ENCODE peak calls at places on chromosomes 7 and 10, in five cellular contexts. Z is stimulated activated CD4-positive, alpha-beta T cell treated with anti-CD3 and anti-CD28 coated beads, Interleukin-2, amount 100 ng/mL, for 4 hours; R is posterior cingulate gyrus; F is NCI-H1092; J is NCI-H748 treated with DMSO at 0.1 percent for 48 hours. O is an unnamed sample.

GRCh38 chr7:101386558-101387199 is 24.0 kb downstream of the COL26A1 start:
- DNase-seq in Z (no peak), R (peak; percentile 90), F (no peak), J (no peak), O (peak; percentile 20)

GRCh38 chr7:27095050-27095896 is 527 bp downstream of the HOXA1 start:
- DNase-seq in Z (peak; percentile 13), R (no peak), F (no peak), J (no peak), O (no peak)

GRCh38 chr10:44725404-44725803 is 185.7 kb upstream of the TMEM72 start:
- DNase-seq in Z (no peak), R (no peak), F (no peak), J (no peak), O (no peak)

GRCh38 chr10:10792681-10793080 is 225.0 kb upstream of the CELF2 start:
- DNase-seq in Z (no peak), R (no peak), F (no peak), J (no peak), O (no peak)

GRCh38 chr10:127300868-127301321 is 104.5 kb upstream of the INSYN2A start:
- DNase-seq in Z (no peak), R (no peak), F (no peak), J (no peak), O (peak; percentile 72)

GRCh38 chr10:91944880-91945630 is 21.5 kb downstream of the BTAF1 start:
- DNase-seq in Z (no peak), R (no peak), F (no peak), J (no peak), O (no peak)

GRCh38 chr7:77409005-77409738 is 7.0 kb downstream of the GSAP start:
- DNase-seq in Z (no peak), R (no peak), F (no peak), J (no peak), O (no peak)

GRCh38 chr10:124346831-124347230 is 71.9 kb downstream of the OAT start:
- DNase-seq in Z (no peak), R (no peak), F (no peak), J (no peak), O (no peak)

GRCh38 chr7:69683002-69683401 is 84.7 kb downstream of the AUTS2 start:
- DNase-seq in Z (no peak), R (no peak), F (no peak), J (no peak), O (peak; percentile 67)

GRCh38 chr7:101733713-101734475 is 83.5 kb upstream of the CUX1 start:
- DNase-seq in Z (no peak), R (no peak), F (no peak), J (peak; percentile 32), O (peak; percentile 36)

GRCh38 chr10:75395171-75395954 is 6.2 kb downstream of the ZNF503 start:
- DNase-seq in Z (no peak), R (no peak), F (no peak), J (no peak), O (no peak)

GRCh38 chr10:16886032-16886431 is 68.8 kb upstream of the RSU1 start:
- DNase-seq in Z (no peak), R (no peak), F (no peak), J (no peak), O (no peak)

GRCh38 chr7:32158076-32158475 is 87.9 kb upstream of the PDE1C start:
- DNase-seq in Z (no peak), R (no peak), F (no peak), J (no peak), O (peak; percentile 78)

GRCh38 chr10:87752571-87752970 is 65.5 kb downstream of the ATAD1 start:
- DNase-seq in Z (no peak), R (no peak), F (no peak), J (no peak), O (no peak)

GRCh38 chr10:5812283-5813090 is 747 bp downstream of the GDI2 start:
- DNase-seq in Z (peak; percentile 2), R (peak; percentile 88), F (no peak), J (peak; percentile 2), O (no peak)

GRCh38 chr7:141178486-141179135 is 104.7 kb downstream of the TMEM178B start:
- DNase-seq in Z (no peak), R (no peak), F (no peak), J (no peak), O (peak; percentile 31)

GRCh38 chr10:14608381-14609001 is 166.2 kb downstream of the FAM107B start:
- DNase-seq in Z (no peak), R (no peak), F (no peak), J (no peak), O (no peak)

GRCh38 chr10:60865198-60865783 is 78.7 kb downstream of the RHOBTB1 start:
- DNase-seq in Z (no peak), R (no peak), F (no peak), J (no peak), O (no peak)

GRCh38 chr7:116399808-116400207 is 99.7 kb upstream of the CAV2 start:
- DNase-seq in Z (no peak), R (no peak), F (no peak), J (no peak), O (no peak)

GRCh38 chr10:69101451-69102095 is 13.7 kb downstream of the SRGN start:
- DNase-seq in Z (no peak), R (no peak), F (no peak), J (no peak), O (no peak)

GRCh38 chr7:4787541-4787940 is 12.1 kb downstream of the AP5Z1 start:
- DNase-seq in Z (no peak), R (no peak), F (no peak), J (no peak), O (no peak)

GRCh38 chr7:957418-958220 is 3.1 kb upstream of the ADAP1 start:
- DNase-seq in Z (no peak), R (peak; percentile 85), F (no peak), J (no peak), O (no peak)

GRCh38 chr7:45092100-45092930 is 3.5 kb upstream of the NACAD start:
- DNase-seq in Z (no peak), R (no peak), F (no peak), J (no peak), O (no peak)

GRCh38 chr10:49745756-49746155 is 16.4 kb downstream of the OGDHL start:
- DNase-seq in Z (no peak), R (peak; percentile 76), F (no peak), J (no peak), O (no peak)

GRCh38 chr10:93680414-93681047 is 21.9 kb downstream of the FRA10AC1 start:
- DNase-seq in Z (no peak), R (no peak), F (peak; percentile 13), J (peak; percentile 24), O (peak; percentile 63)

GRCh38 chr10:96930469-96930868 is 98.4 kb downstream of the LCOR start:
- DNase-seq in Z (no peak), R (no peak), F (no peak), J (no peak), O (no peak)

GRCh38 chr10:43921881-43922280 is 273.2 kb upstream of the ZNF32 start:
- DNase-seq in Z (no peak), R (no peak), F (no peak), J (no peak), O (no peak)